ENCODE peak calls at places on chromosome 4, in nine cellular contexts. X is fibroblast of lung; D is left lung; P is psoas muscle; H is cardiac muscle cell; I is endothelial cell of umbilical vein; Y is SK-N-SH; Q is CD8-positive, alpha-beta memory T cell; W is PC-3. E is an unnamed sample. For H3K9me3 and H3K36me3, the result is how much of the 10 kb centered on the place peaks cover.

GRCh38 chr4:106019771-106020170 is 124.5 kb downstream of the NPNT start:
- DNase-seq in P (no peak), Q (no peak), D (no peak), Y (no peak), I (no peak), X (peak), H (peak), W (no peak), E (no peak)

GRCh38 chr4:185874516-185875230 is 62.7 kb upstream of the SORBS2 start:
- DNase-seq in D (no peak), Y (no peak), X (peak), Q (no peak), H (peak), I (peak), P (no peak), W (peak), E (no peak)

GRCh38 chr4:73417973-73418372 is 13.9 kb downstream of the ALB start:
- DNase-seq in H (peak), Y (no peak), W (peak), I (no peak), Q (no peak), X (peak), D (no peak), P (no peak), E (no peak)

GRCh38 chr4:122914292-122914904 is 8.0 kb downstream of the NUDT6 start:
- DNase-seq in H (peak), P (no peak), I (peak), W (peak), D (no peak), Q (no peak), Y (peak), X (peak), E (no peak)

GRCh38 chr4:6892190-6892908 is 17.3 kb upstream of the TBC1D14 start:
- DNase-seq in I (no peak), Q (peak), H (peak), D (peak), Y (no peak), W (peak), P (peak), X (peak), E (peak)

GRCh38 chr4:7657545-7658296 is 223.0 kb upstream of the PSAPL1 start:
- DNase-seq in W (no peak), Q (no peak), P (no peak), I (no peak), H (no peak), X (no peak), Y (no peak), D (no peak), E (no peak)

GRCh38 chr4:181647396-181648107 is 595.6 kb upstream of the TENM3 start:
- DNase-seq in D (no peak), Y (no peak), I (no peak), Q (no peak), X (no peak), H (peak), P (no peak), W (no peak), E (no peak)

GRCh38 chr4:38466401-38466800 is 197.6 kb upstream of the KLF3 start:
- DNase-seq in W (no peak), Y (no peak), P (no peak), Q (no peak), D (no peak), H (no peak), I (no peak), X (no peak), E (no peak)

GRCh38 chr4:142656178-142656577 is 189.9 kb downstream of the INPP4B start:
- DNase-seq in X (peak), W (no peak), Y (no peak), I (no peak), H (peak), P (peak), Q (no peak), D (no peak), E (no peak)

GRCh38 chr4:55447826-55448225 is 52.1 kb downstream of the TMEM165 start:
- DNase-seq in Q (no peak), W (peak), I (peak), Y (no peak), H (peak), D (no peak), X (peak), P (no peak), E (no peak)

GRCh38 chr4:105060628-105061027 is 86.0 kb upstream of the TET2 start:
- DNase-seq in D (no peak), Q (no peak), H (peak), P (no peak), I (no peak), Y (no peak), W (peak), X (peak), E (no peak)

GRCh38 chr4:26583538-26583864 is 383 bp upstream of the TBC1D19 start:
- DNase-seq in Y (no peak), X (peak), W (peak), D (no peak), I (no peak), P (no peak), Q (no peak), H (no peak), E (no peak)

GRCh38 chr4:41883988-41884737 is 51.1 kb upstream of the TMEM33 start:
- DNase-seq in H (no peak), Y (peak), X (no peak), D (no peak), P (no peak), I (no peak), W (peak), Q (no peak), E (no peak)

GRCh38 chr4:69054578-69055200 is 41.6 kb upstream of the UGT2B7 start:
- DNase-seq in X (peak), H (peak), I (peak), W (peak), Y (no peak), P (no peak), D (no peak), Q (no peak), E (no peak)

GRCh38 chr4:56979674-56980073 is 978 bp downstream of the POLR2B start:
- DNase-seq in D (no peak), X (no peak), Y (no peak), W (peak), Q (peak), H (peak), I (peak), P (no peak), E (no peak)

GRCh38 chr4:47612116-47613023 is 127.3 kb downstream of the ATP10D start:
- DNase-seq in W (no peak), I (no peak), H (peak), D (no peak), Q (no peak), Y (no peak), X (peak), P (no peak), E (no peak)

GRCh38 chr4:123578276-123579014 is 181.8 kb downstream of the SPRY1 start:
- DNase-seq in X (no peak), D (no peak), I (no peak), Y (no peak), Q (no peak), P (no peak), W (no peak), H (no peak), E (no peak)

GRCh38 chr4:2852481-2852881 is 8.8 kb downstream of the ADD1 start:
- DNase-seq in H (no peak), P (peak), D (peak), Q (no peak), W (no peak), X (no peak), I (no peak), Y (no peak), E (peak)

GRCh38 chr4:68368566-68369473 is 18.9 kb upstream of the YTHDC1 start:
- DNase-seq in H (peak), W (peak), I (no peak), D (no peak), Q (no peak), X (peak), P (no peak), Y (no peak), E (no peak)

GRCh38 chr4:108060164-108060563 is 70.5 kb downstream of the HADH start:
- DNase-seq in H (peak), Q (no peak), P (no peak), I (no peak), W (peak), D (no peak), X (peak), Y (peak), E (no peak)

GRCh38 chr4:124515591-124515990 is 196.9 kb downstream of the ANKRD50 start:
- DNase-seq in Q (no peak), D (no peak), I (no peak), Y (no peak), H (no peak), W (no peak), P (no peak), X (no peak), E (no peak)

GRCh38 chr4:161856711-161857326 is 307.0 kb downstream of the FSTL5 start:
- DNase-seq in Q (no peak), X (peak), D (no peak), H (no peak), I (no peak), W (no peak), Y (peak), P (no peak), E (no peak)

GRCh38 chr4:20984011-20984836 is 284.0 kb downstream of the PACRGL start:
- DNase-seq in W (no peak), Q (no peak), Y (peak), I (peak), D (peak), X (no peak), H (no peak), P (peak), E (no peak)

GRCh38 chr4:43373201-43373600 is 480.7 kb downstream of the GRXCR1 start:
- DNase-seq in W (no peak), Q (no peak), P (no peak), H (no peak), Y (no peak), X (no peak), I (no peak), D (no peak), E (no peak)

GRCh38 chr4:128862608-128863313 is 53.3 kb downstream of the JADE1 start:
- DNase-seq in W (no peak), Y (no peak), H (no peak), D (peak), I (peak), Q (no peak), P (no peak), X (no peak), E (no peak)

GRCh38 chr4:38017579-38017978 is 57.4 kb downstream of the PTTG2 start:
- DNase-seq in H (no peak), P (no peak), Y (no peak), X (no peak), D (no peak), W (no peak), Q (no peak), I (no peak), E (no peak)

GRCh38 chr4:5749568-5749967 is 38.6 kb downstream of the EVC start:
- DNase-seq in Y (no peak), Q (no peak), W (no peak), D (peak), X (no peak), I (no peak), H (no peak), P (no peak), E (no peak)

GRCh38 chr4:41656572-41657301 is 91.8 kb downstream of the PHOX2B start:
- DNase-seq in H (no peak), P (peak), I (no peak), D (no peak), Q (no peak), W (no peak), X (no peak), Y (no peak), E (no peak)

GRCh38 chr4:139655116-139655515 is 10.5 kb upstream of the MGST2 start:
- DNase-seq in Y (peak), W (peak), X (peak), Q (no peak), P (no peak), D (no peak), I (peak), H (peak), E (no peak)

GRCh38 chr4:20408596-20408995 is 156.9 kb downstream of the SLIT2 start:
- DNase-seq in H (no peak), Y (no peak), D (no peak), Q (no peak), P (no peak), W (no peak), I (no peak), X (peak), E (no peak)

GRCh38 chr4:21819086-21819485 is 129.5 kb downstream of the KCNIP4 start:
- DNase-seq in P (no peak), D (no peak), Q (no peak), H (peak), X (peak), I (peak), W (no peak), Y (no peak), E (no peak)

GRCh38 chr4:68163754-68164153 is 34.1 kb upstream of the TMPRSS11F start:
- DNase-seq in I (no peak), Y (no peak), W (no peak), P (no peak), Q (no peak), X (no peak), D (no peak), H (no peak), E (no peak)

GRCh38 chr4:186762361-186762760 is 38.7 kb upstream of the FAT1 start:
- DNase-seq in I (no peak), Q (no peak), X (no peak), Y (no peak), D (no peak), P (no peak), H (no peak), W (no peak), E (no peak)

GRCh38 chr4:22483551-22483981 is 32.3 kb downstream of the ADGRA3 start:
- DNase-seq in Y (no peak), X (peak), Q (no peak), D (no peak), H (peak), I (no peak), W (peak), P (no peak), E (no peak)

GRCh38 chr4:141702472-141703182 is 66.2 kb downstream of the IL15 start:
- DNase-seq in P (peak), W (peak), I (peak), D (no peak), H (peak), Q (no peak), X (no peak), Y (no peak), E (no peak)

GRCh38 chr4:106478152-106478551 is 109.6 kb upstream of the GIMD1 start:
- DNase-seq in Y (no peak), X (no peak), W (no peak), Q (no peak), I (no peak), D (no peak), H (no peak), P (no peak), E (no peak)

GRCh38 chr4:138975225-138975624 is 40.4 kb upstream of the NOCT start:
- DNase-seq in D (no peak), P (no peak), Y (no peak), X (no peak), H (no peak), Q (no peak), W (no peak), I (no peak), E (no peak)

GRCh38 chr4:71380721-71381120 is 41.9 kb downstream of the SLC4A4 start:
- DNase-seq in I (no peak), Y (no peak), H (peak), D (no peak), W (peak), P (no peak), X (peak), Q (no peak), E (no peak)

GRCh38 chr4:101793397-101793796 is 2.9 kb downstream of the BANK1 start:
- DNase-seq in P (no peak), Q (no peak), X (no peak), H (no peak), Y (no peak), D (no peak), W (no peak), I (no peak), E (no peak)

DNA sequence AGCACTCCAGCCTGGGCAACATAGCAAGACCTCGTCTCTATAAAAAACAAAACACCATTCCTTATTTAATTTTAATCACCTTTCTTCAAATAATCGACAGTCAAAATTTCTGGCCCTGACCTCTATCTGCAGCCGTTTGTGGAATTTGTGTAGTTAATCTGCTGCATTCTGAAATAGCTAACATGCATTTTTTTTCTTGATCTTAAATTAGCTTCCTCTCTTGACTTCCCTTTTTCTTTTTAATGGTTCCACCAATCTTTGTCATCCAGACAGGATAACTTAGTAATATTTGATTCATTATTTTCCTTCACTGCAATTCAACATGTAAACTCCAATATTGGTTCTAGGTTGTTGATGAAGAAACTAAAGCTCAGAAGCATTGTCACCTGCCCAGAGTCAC is 77.3 kb downstream of the ARHGAP10 start:
- DNase-seq in W (no peak), X (no peak), H (no peak), Y (no peak), Q (no peak), P (no peak), D (no peak), I (no peak), E (no peak)
- H3K27ac ChIP-seq in W (no peak), X (no peak), H (no peak), Y (no peak), Q (no peak), P (no peak), D (no peak), I (no peak), E (no peak)

DNA sequence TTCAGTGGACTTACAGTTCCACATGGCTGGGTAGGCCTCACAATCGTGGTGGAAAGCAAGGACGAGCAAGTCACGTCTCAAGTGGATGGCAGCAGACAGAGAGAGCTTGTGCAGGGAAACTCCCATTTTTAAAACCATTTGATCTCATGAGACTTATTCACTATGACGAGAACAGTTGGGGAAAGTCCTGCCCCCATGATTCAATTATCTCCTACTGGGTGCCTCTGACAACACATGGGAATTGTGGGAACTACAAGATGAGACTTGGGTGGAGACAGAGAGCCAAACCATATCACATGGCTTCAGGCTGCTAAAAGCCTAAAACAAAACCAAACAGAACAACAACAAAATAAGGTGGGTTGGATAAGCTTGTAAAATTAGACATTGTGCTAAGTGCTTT is 194.4 kb upstream of the CPEB2 start:
- DNase-seq in Y (no peak), X (no peak), D (no peak), W (no peak), I (no peak), P (no peak), H (no peak), Q (no peak), E (no peak)
- H3K9me3 ChIP-seq in Y (under half), X (under half), D (under half), W (under half), I (under half), P (under half), H (under half), Q (under half), E (under half)

GRCh38 chr4:153326513-153326912 is 18.0 kb upstream of the MND1 start:
- DNase-seq in W (peak), I (peak), Y (no peak), D (peak), P (no peak), X (peak), Q (no peak), H (peak), E (no peak)

GRCh38 chr4:153318696-153319320 is 25.7 kb upstream of the MND1 start:
- DNase-seq in X (peak), P (no peak), D (no peak), I (peak), Q (no peak), W (peak), H (peak), Y (peak), E (no peak)

GRCh38 chr4:153327247-153327646 is 17.2 kb upstream of the MND1 start:
- DNase-seq in I (no peak), W (no peak), P (no peak), D (no peak), H (no peak), Q (no peak), Y (no peak), X (no peak), E (no peak)

DNA sequence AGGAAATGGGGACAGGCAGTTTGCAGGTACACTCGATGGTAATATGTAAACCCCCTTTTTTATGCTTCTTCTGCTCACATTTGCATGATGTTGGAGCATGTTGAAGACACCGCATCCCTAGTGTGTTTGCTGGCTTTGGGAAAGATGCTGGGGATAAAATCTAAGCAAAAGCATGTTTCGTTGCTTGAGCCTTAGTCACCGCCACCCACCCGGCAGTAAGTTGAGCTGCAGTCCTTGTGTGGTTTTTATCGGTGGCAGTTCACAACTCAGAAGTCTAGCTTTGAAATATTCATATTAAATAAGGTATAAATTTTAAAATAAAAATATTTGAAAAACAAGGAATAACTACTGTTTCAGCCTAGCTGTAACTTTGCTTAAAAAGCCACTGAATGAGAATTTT is 21.7 kb upstream of the MND1 start:
- DNase-seq in I (no peak), P (no peak), D (no peak), X (peak), Q (no peak), W (no peak), Y (no peak), H (no peak), E (no peak)
- H3K36me3 ChIP-seq in I (under half), P (under half), D (under half), X (under half), Q (under half), W (under half), Y (half or more), H (under half), E (under half)

GRCh38 chr4:88106205-88106604 is 52.2 kb downstream of the ABCG2 start:
- DNase-seq in H (no peak), X (peak), P (no peak), Y (no peak), Q (no peak), I (peak), W (peak), D (no peak), E (no peak)

GRCh38 chr4:88109123-88109864 is 49.1 kb downstream of the ABCG2 start:
- DNase-seq in Q (no peak), I (peak), H (no peak), D (no peak), Y (no peak), W (no peak), X (no peak), P (no peak), E (no peak)

GRCh38 chr4:88108747-88109122 is 49.7 kb downstream of the ABCG2 start:
- DNase-seq in P (no peak), I (no peak), D (no peak), W (no peak), Y (no peak), Q (no peak), X (peak), H (no peak), E (no peak)

GRCh38 chr4:88104902-88105610 is 53.4 kb downstream of the ABCG2 start:
- DNase-seq in I (peak), H (peak), P (no peak), X (peak), Q (no peak), W (peak), D (no peak), Y (peak), E (no peak)

GRCh38 chr4:88107406-88108107 is 50.9 kb downstream of the ABCG2 start:
- DNase-seq in H (peak), Q (no peak), I (peak), P (no peak), Y (peak), D (no peak), X (peak), W (peak), E (no peak)
- H3K27ac ChIP-seq in H (no peak), Q (no peak), I (peak), P (peak), Y (no peak), D (no peak), X (no peak), W (peak), E (no peak)

GRCh38 chr4:385934-386707 is 48.5 kb downstream of the ZNF141 start:
- DNase-seq in W (no peak), Q (no peak), H (no peak), P (no peak), I (no peak), Y (peak), D (peak), X (no peak), E (no peak)
- H3K9me3 ChIP-seq in W (under half), Q (under half), H (under half), P (half or more), I (under half), Y (under half), D (under half), X (under half), E (half or more)

E was measured in lower lobe of right lung.